ENCODE peak calls at places on chromosomes 6 and 20, in five cellular contexts. A is A549, H is mesenchymal stem cell, B is uterus, Y is lower lobe of right lung. C is an unnamed sample.

GRCh38 chr6:82040405-82041221 is 206.9 kb downstream of the IBTK start:
- DNase-seq in A (peak; percentile 6), H (peak; percentile 66), B (peak; percentile 32), Y (no peak), C (no peak)

GRCh38 chr6:129967427-129967826 is 51.0 kb upstream of the L3MBTL3 start:
- DNase-seq in A (no peak), H (no peak), B (no peak), Y (no peak), C (no peak)

GRCh38 chr6:136508701-136509387 is 41.4 kb downstream of the MAP7 start:
- DNase-seq in A (no peak), H (no peak), B (no peak), Y (no peak), C (no peak)

GRCh38 chr20:49766979-49767419 is 45.6 kb upstream of the SLC9A8 start:
- DNase-seq in A (no peak), H (no peak), B (no peak), Y (no peak), C (no peak)

GRCh38 chr6:111653961-111654360 is 48.3 kb upstream of the TRAF3IP2 start:
- DNase-seq in A (no peak), H (no peak), B (no peak), Y (no peak), C (no peak)

GRCh38 chr20:22578221-22579118 is 5.9 kb downstream of the FOXA2 start:
- DNase-seq in A (no peak), H (no peak), B (no peak), Y (peak; percentile 70), C (no peak)

GRCh38 chr6:24140572-24140971 is 14.6 kb downstream of the NRSN1 start:
- DNase-seq in A (no peak), H (no peak), B (peak; percentile 65), Y (peak; percentile 48), C (no peak)

GRCh38 chr6:25804804-25805203 is 27.0 kb downstream of the SLC17A1 start:
- DNase-seq in A (no peak), H (no peak), B (no peak), Y (no peak), C (no peak)

GRCh38 chr6:16276991-16277981 is 38.9 kb downstream of the GMPR start:
- DNase-seq in A (peak; percentile 68), H (peak; percentile 93), B (peak; percentile 57), Y (peak; percentile 58), C (peak; percentile 79)

GRCh38 chr6:5672581-5673011 is 334.1 kb downstream of the NRN1 start:
- DNase-seq in A (peak; percentile 6), H (peak; percentile 93), B (peak; percentile 67), Y (no peak), C (no peak)

GRCh38 chr20:33524261-33524660 is 34.4 kb downstream of the CBFA2T2 start:
- DNase-seq in A (no peak), H (no peak), B (no peak), Y (no peak), C (no peak)

GRCh38 chr6:111666812-111667211 is 61.1 kb upstream of the TRAF3IP2 start:
- DNase-seq in A (no peak), H (no peak), B (no peak), Y (no peak), C (no peak)

GRCh38 chr6:56772737-56773184 is 130.1 kb upstream of the DST start:
- DNase-seq in A (peak; percentile 16), H (peak; percentile 77), B (no peak), Y (no peak), C (no peak)

GRCh38 chr20:45924391-45925261 is 9.9 kb upstream of the PCIF1 start:
- DNase-seq in A (no peak), H (peak; percentile 89), B (peak; percentile 62), Y (no peak), C (peak; percentile 80)

GRCh38 chr6:137866200-137866913 is 702 bp upstream of the TNFAIP3 start:
- DNase-seq in A (no peak), H (no peak), B (no peak), Y (peak; percentile 82), C (no peak)

GRCh38 chr20:47926731-47927130 is 141.4 kb upstream of the SULF2 start:
- DNase-seq in A (no peak), H (no peak), B (no peak), Y (no peak), C (no peak)

GRCh38 chr6:39724787-39725631 is at the start of gene KIF6:
- DNase-seq in A (peak; percentile 79), H (peak; percentile 89), B (peak; percentile 90), Y (peak; percentile 94), C (peak; percentile 89)

GRCh38 chr20:62040933-62041332 is 24.7 kb downstream of the TAF4 start:
- DNase-seq in A (no peak), H (no peak), B (no peak), Y (no peak), C (no peak)
- H3K9me3 ChIP-seq in A (peaks cover 5% of the 10 kb centered on the region), H (no peaks in the 10 kb centered on the region), B (no peaks in the 10 kb centered on the region), Y (no peaks in the 10 kb centered on the region), C (no peaks in the 10 kb centered on the region)

DNA sequence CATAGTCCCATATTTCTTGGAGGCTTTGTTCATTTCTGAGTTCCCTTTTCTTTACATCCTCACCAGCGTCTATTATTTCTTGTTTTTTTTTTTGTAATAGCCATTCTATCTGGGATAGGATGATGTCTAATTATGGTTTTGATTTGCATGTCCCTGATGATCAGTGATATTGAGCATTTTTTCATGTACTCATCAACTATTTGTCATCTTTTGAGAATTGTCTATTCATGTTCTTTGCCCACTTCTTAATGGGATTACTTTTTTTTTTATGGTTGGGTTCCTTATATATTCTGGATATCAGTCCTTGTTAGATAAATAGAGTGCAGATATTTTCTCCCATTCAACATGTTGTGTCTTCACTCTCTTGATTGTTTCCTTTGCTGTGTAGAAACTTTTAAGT is 42.1 kb downstream of the CYB5R4 start:
- DNase-seq in A (no peak), H (no peak), B (no peak), Y (no peak), C (no peak)
- H3K9me3 ChIP-seq in A (no peaks in the 10 kb centered on the region), H (peaks cover 4% of the 10 kb centered on the region), B (no peaks in the 10 kb centered on the region), Y (peaks cover 8% of the 10 kb centered on the region), C (no peaks in the 10 kb centered on the region)

GRCh38 chr20:51305316-51306052 is 237.0 kb downstream of the NFATC2 start:
- DNase-seq in A (no peak), H (no peak), B (no peak), Y (no peak), C (no peak)
- H3K9me3 ChIP-seq in A (peaks cover 5% of the 10 kb centered on the region), H (peaks cover 2% of the 10 kb centered on the region), B (no peaks in the 10 kb centered on the region), Y (no peaks in the 10 kb centered on the region), C (peaks cover 1% of the 10 kb centered on the region)

GRCh38 chr6:1890987-1891386 is 281.3 kb downstream of the FOXC1 start:
- DNase-seq in A (no peak), H (no peak), B (no peak), Y (no peak), C (no peak)
- H3K9me3 ChIP-seq in A (no peaks in the 10 kb centered on the region), H (no peaks in the 10 kb centered on the region), B (no peaks in the 10 kb centered on the region), Y (no peaks in the 10 kb centered on the region), C (no peaks in the 10 kb centered on the region)

GRCh38 chr6:170159040-170159965 is 131.6 kb downstream of the DLL1 start:
- DNase-seq in A (no peak), H (no peak), B (no peak), Y (peak; percentile 46), C (no peak)

GRCh38 chr6:170162771-170163404 is 128.0 kb downstream of the DLL1 start:
- DNase-seq in A (no peak), H (no peak), B (no peak), Y (peak; percentile 30), C (no peak)

GRCh38 chr6:170160031-170160627 is 130.7 kb downstream of the DLL1 start:
- DNase-seq in A (no peak), H (no peak), B (no peak), Y (peak; percentile 42), C (no peak)

GRCh38 chr6:170162011-170162770 is 128.7 kb downstream of the DLL1 start:
- DNase-seq in A (no peak), H (no peak), B (no peak), Y (peak; percentile 39), C (no peak)

GRCh38 chr6:170160628-170161611 is 130.0 kb downstream of the DLL1 start:
- DNase-seq in A (no peak), H (no peak), B (no peak), Y (no peak), C (no peak)
- H3K9me3 ChIP-seq in A (no peaks in the 10 kb centered on the region), H (no peaks in the 10 kb centered on the region), B (no peaks in the 10 kb centered on the region), Y (no peaks in the 10 kb centered on the region), C (no peaks in the 10 kb centered on the region)

GRCh38 chr20:7760261-7761048 is 179.8 kb downstream of the HAO1 start:
- DNase-seq in A (no peak), H (peak; percentile 80), B (no peak), Y (no peak), C (no peak)

GRCh38 chr20:7754102-7754501 is 186.2 kb downstream of the HAO1 start:
- DNase-seq in A (no peak), H (no peak), B (no peak), Y (no peak), C (no peak)

DNA sequence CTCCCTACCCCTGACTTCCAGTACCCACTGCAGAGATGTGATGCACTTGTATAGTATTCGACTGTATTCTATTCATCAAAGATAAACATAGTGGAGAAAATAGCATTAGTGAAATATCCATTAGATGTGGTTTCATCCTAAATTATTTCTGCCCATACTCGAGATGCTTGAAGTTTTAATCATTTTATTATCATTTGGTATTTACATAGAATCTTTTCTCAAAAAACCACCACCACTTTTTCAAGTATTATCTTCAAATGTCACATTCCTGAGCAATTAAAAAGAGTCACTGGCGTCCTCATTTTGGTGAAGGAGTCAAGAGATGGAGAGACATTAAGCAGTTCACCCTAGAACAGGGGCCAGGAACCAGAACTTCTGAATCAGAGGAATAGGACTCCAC is 181.8 kb downstream of the HAO1 start:
- DNase-seq in A (no peak), H (peak; percentile 41), B (no peak), Y (no peak), C (no peak)
- H3K9me3 ChIP-seq in A (peaks cover 2% of the 10 kb centered on the region), H (no peaks in the 10 kb centered on the region), B (no peaks in the 10 kb centered on the region), Y (no peaks in the 10 kb centered on the region), C (no peaks in the 10 kb centered on the region)

DNA sequence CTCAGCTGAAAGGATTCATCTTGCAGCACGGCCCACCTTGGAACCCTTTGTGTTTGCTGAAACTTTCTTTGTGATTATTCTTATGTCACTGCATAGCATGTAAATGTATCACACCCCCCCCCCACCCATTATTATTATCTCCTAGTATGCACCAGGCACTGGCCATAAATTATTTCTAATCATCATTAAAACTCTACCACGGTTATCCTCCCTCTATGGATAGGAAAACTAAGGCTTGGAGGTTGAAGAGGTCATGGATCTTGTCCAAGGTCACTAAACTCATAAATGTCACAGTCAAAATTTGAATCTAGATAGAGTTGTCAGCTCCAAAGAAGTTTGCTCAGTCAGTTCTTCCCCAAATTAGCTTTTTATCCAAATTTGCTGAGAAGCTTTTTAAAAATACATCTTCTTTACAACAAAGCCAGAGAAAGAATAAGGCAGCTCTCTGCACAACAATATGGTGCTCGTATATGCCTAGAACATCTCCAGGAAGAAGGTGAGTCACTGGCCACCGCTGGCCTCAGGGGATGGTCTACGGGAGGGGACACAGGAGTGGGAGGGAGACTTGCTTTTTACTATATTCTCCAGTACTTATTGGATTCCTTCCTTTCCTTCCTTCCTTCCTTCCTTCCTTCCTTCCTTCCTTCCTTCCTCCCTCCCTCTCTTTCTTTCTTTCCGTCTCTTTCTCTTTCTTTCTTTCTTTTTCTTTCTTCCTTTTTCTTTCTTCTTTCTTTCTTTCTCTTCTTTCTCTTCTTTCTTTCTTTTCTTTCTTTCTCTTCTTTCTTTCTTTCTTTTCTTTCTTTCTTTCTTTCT is 134.5 kb downstream of the VEGFA start:
- DNase-seq in A (no peak), H (no peak), B (no peak), Y (no peak), C (no peak)
- H3K9me3 ChIP-seq in A (no peaks in the 10 kb centered on the region), H (no peaks in the 10 kb centered on the region), B (no peaks in the 10 kb centered on the region), Y (no peaks in the 10 kb centered on the region), C (no peaks in the 10 kb centered on the region)

C was measured in right atrium auricular region.